ENCODE peak calls at places on chromosome 17, in six cellular contexts. One of them, this sample, is unnamed.

GRCh38 chr17:33521784-33522183 is 228.7 kb upstream of the ASIC2 start:
- DNase-seq in neural progenitor cell: peak
- DNase-seq in mesendoderm: peak
- DNase-seq in stomach: no peak
- DNase-seq in body of pancreas: no peak
- DNase-seq in pancreas: no peak
- DNase-seq in this sample: peak

GRCh38 chr17:35795007-35795870 is at the start of gene MMP28:
- DNase-seq in neural progenitor cell: peak
- DNase-seq in mesendoderm: no peak
- DNase-seq in stomach: peak
- DNase-seq in body of pancreas: peak
- DNase-seq in pancreas: peak
- DNase-seq in this sample: peak

GRCh38 chr17:55348749-55349354 is 72.8 kb downstream of the MMD start:
- DNase-seq in neural progenitor cell: peak
- DNase-seq in mesendoderm: peak
- DNase-seq in stomach: peak
- DNase-seq in body of pancreas: peak
- DNase-seq in pancreas: peak
- DNase-seq in this sample: peak

GRCh38 chr17:57794841-57795240 is 49.7 kb upstream of the CCDC182 start:
- DNase-seq in neural progenitor cell: no peak
- DNase-seq in mesendoderm: no peak
- DNase-seq in stomach: no peak
- DNase-seq in body of pancreas: no peak
- DNase-seq in pancreas: no peak
- DNase-seq in this sample: no peak

GRCh38 chr17:43381204-43381603 is 17.6 kb upstream of the ARL4D start:
- DNase-seq in neural progenitor cell: no peak
- DNase-seq in mesendoderm: no peak
- DNase-seq in stomach: peak
- DNase-seq in body of pancreas: peak
- DNase-seq in pancreas: no peak
- DNase-seq in this sample: no peak

GRCh38 chr17:68565656-68566055 is 35.5 kb downstream of the FAM20A start:
- DNase-seq in neural progenitor cell: no peak
- DNase-seq in mesendoderm: no peak
- DNase-seq in stomach: no peak
- DNase-seq in body of pancreas: no peak
- DNase-seq in pancreas: no peak
- DNase-seq in this sample: peak

GRCh38 chr17:80857721-80858171 is 133.9 kb upstream of the CHMP6 start:
- DNase-seq in neural progenitor cell: no peak
- DNase-seq in mesendoderm: no peak
- DNase-seq in stomach: no peak
- DNase-seq in body of pancreas: no peak
- DNase-seq in pancreas: peak
- DNase-seq in this sample: peak

GRCh38 chr17:28612936-28613872 is 781 bp downstream of the RSKR start:
- DNase-seq in neural progenitor cell: peak
- DNase-seq in mesendoderm: peak
- DNase-seq in stomach: peak
- DNase-seq in body of pancreas: peak
- DNase-seq in pancreas: no peak
- DNase-seq in this sample: peak

GRCh38 chr17:56499799-56500388 is 93.6 kb upstream of the NOG start:
- DNase-seq in neural progenitor cell: peak
- DNase-seq in mesendoderm: peak
- DNase-seq in stomach: no peak
- DNase-seq in body of pancreas: no peak
- DNase-seq in pancreas: no peak
- DNase-seq in this sample: peak

GRCh38 chr17:69358688-69359596 is 32.0 kb upstream of the ABCA5 start:
- DNase-seq in neural progenitor cell: peak
- DNase-seq in mesendoderm: peak
- DNase-seq in stomach: no peak
- DNase-seq in body of pancreas: no peak
- DNase-seq in pancreas: no peak
- DNase-seq in this sample: peak

GRCh38 chr17:9036336-9036735 is 15.0 kb downstream of the NTN1 start:
- DNase-seq in neural progenitor cell: no peak
- DNase-seq in mesendoderm: peak
- DNase-seq in stomach: no peak
- DNase-seq in body of pancreas: no peak
- DNase-seq in pancreas: no peak
- DNase-seq in this sample: peak

GRCh38 chr17:55454906-55455474 is 33.4 kb upstream of the MMD start:
- DNase-seq in neural progenitor cell: no peak
- DNase-seq in mesendoderm: no peak
- DNase-seq in stomach: no peak
- DNase-seq in body of pancreas: no peak
- DNase-seq in pancreas: no peak
- DNase-seq in this sample: no peak

DNA sequence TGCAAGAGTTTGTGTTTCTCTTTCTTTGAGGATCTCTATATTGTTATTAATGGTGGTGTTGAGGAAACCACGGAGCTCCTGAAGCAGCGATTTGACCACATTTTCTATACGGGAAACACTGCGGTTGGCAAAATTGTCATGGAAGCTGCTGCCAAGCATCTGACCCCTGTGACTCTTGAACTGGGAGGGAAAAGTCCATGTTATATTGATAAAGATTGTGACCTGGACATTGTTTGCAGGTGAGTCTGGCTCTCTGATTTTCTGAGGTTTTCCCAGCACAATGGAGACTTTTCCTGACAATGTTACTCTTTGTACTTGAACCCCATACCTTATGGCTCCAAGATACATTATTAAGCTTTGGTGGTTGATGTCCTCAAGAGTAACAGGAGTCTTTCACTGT is 7.8 kb downstream of the ALDH3A2 start:
- DNase-seq in neural progenitor cell: no peak
- DNase-seq in mesendoderm: no peak
- DNase-seq in stomach: no peak
- DNase-seq in body of pancreas: no peak
- DNase-seq in pancreas: no peak
- DNase-seq in this sample: no peak
- H3K27ac ChIP-seq in neural progenitor cell: no peak
- H3K27ac ChIP-seq in mesendoderm: no peak
- H3K27ac ChIP-seq in stomach: no peak
- H3K27ac ChIP-seq in body of pancreas: no peak
- H3K27ac ChIP-seq in pancreas: no peak
- H3K27ac ChIP-seq in this sample: no peak

GRCh38 chr17:73693016-73693545 is 48.8 kb upstream of the SDK2 start:
- DNase-seq in neural progenitor cell: no peak
- DNase-seq in mesendoderm: no peak
- DNase-seq in stomach: no peak
- DNase-seq in body of pancreas: no peak
- DNase-seq in pancreas: no peak
- DNase-seq in this sample: peak

GRCh38 chr17:73689596-73690275 is 45.5 kb upstream of the SDK2 start:
- DNase-seq in neural progenitor cell: no peak
- DNase-seq in mesendoderm: no peak
- DNase-seq in stomach: no peak
- DNase-seq in body of pancreas: no peak
- DNase-seq in pancreas: no peak
- DNase-seq in this sample: peak

GRCh38 chr17:73690581-73691135 is 46.4 kb upstream of the SDK2 start:
- DNase-seq in neural progenitor cell: no peak
- DNase-seq in mesendoderm: peak
- DNase-seq in stomach: no peak
- DNase-seq in body of pancreas: no peak
- DNase-seq in pancreas: no peak
- DNase-seq in this sample: peak

GRCh38 chr17:73694491-73694890 is 50.2 kb upstream of the SDK2 start:
- DNase-seq in neural progenitor cell: no peak
- DNase-seq in mesendoderm: no peak
- DNase-seq in stomach: no peak
- DNase-seq in body of pancreas: no peak
- DNase-seq in pancreas: no peak
- DNase-seq in this sample: peak

GRCh38 chr17:73691321-73691766 is 47.1 kb upstream of the SDK2 start:
- DNase-seq in neural progenitor cell: no peak
- DNase-seq in mesendoderm: peak
- DNase-seq in stomach: no peak
- DNase-seq in body of pancreas: no peak
- DNase-seq in pancreas: no peak
- DNase-seq in this sample: peak
- H3K27ac ChIP-seq in neural progenitor cell: no peak
- H3K27ac ChIP-seq in mesendoderm: no peak
- H3K27ac ChIP-seq in stomach: no peak
- H3K27ac ChIP-seq in body of pancreas: no peak
- H3K27ac ChIP-seq in pancreas: no peak
- H3K27ac ChIP-seq in this sample: no peak

GRCh38 chr17:76538941-76539340 is 903 bp upstream of the PRCD start:
- DNase-seq in neural progenitor cell: no peak
- DNase-seq in mesendoderm: no peak
- DNase-seq in stomach: no peak
- DNase-seq in body of pancreas: no peak
- DNase-seq in pancreas: no peak
- DNase-seq in this sample: no peak

GRCh38 chr17:76541739-76542450 is 2.1 kb downstream of the PRCD start:
- DNase-seq in neural progenitor cell: no peak
- DNase-seq in mesendoderm: no peak
- DNase-seq in stomach: no peak
- DNase-seq in body of pancreas: no peak
- DNase-seq in pancreas: no peak
- DNase-seq in this sample: no peak

GRCh38 chr17:76539631-76540271 is at the start of gene PRCD:
- DNase-seq in neural progenitor cell: peak
- DNase-seq in mesendoderm: peak
- DNase-seq in stomach: no peak
- DNase-seq in body of pancreas: no peak
- DNase-seq in pancreas: no peak
- DNase-seq in this sample: peak

GRCh38 chr17:76542566-76542971 is 2.7 kb downstream of the PRCD start:
- DNase-seq in neural progenitor cell: no peak
- DNase-seq in mesendoderm: no peak
- DNase-seq in stomach: no peak
- DNase-seq in body of pancreas: no peak
- DNase-seq in pancreas: no peak
- DNase-seq in this sample: no peak

GRCh38 chr17:76540381-76541300 is 797 bp downstream of the PRCD start:
- DNase-seq in neural progenitor cell: peak
- DNase-seq in mesendoderm: peak
- DNase-seq in stomach: peak
- DNase-seq in body of pancreas: peak
- DNase-seq in pancreas: peak
- DNase-seq in this sample: peak
- H3K27ac ChIP-seq in neural progenitor cell: no peak
- H3K27ac ChIP-seq in mesendoderm: no peak
- H3K27ac ChIP-seq in stomach: peak
- H3K27ac ChIP-seq in body of pancreas: no peak
- H3K27ac ChIP-seq in pancreas: no peak
- H3K27ac ChIP-seq in this sample: no peak

DNA sequence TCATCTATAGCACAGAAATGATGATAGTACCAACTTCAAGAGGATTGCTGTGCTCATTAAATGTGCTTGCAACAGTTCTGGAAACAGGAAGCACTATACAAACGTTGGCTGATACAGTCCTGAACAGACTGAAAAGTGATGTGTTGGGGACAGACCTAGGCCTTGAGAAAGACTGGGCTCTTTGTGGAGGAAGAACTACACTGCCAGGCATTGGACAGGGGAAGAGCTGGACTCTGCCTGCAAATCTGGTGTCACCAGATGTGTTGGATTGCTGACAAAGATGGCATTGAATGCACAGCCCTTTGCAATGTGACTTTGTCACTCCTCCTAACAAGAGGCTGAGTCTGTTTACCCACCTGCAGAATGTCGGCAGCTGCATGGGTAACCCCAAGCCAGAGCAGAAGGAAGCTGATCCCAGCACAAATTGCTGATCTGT is 12.4 kb upstream of the ST6GALNAC2 start:
- DNase-seq in neural progenitor cell: no peak
- DNase-seq in mesendoderm: no peak
- DNase-seq in stomach: no peak
- DNase-seq in body of pancreas: no peak
- DNase-seq in pancreas: no peak
- DNase-seq in this sample: no peak
- H3K27ac ChIP-seq in neural progenitor cell: no peak
- H3K27ac ChIP-seq in mesendoderm: no peak
- H3K27ac ChIP-seq in stomach: peak
- H3K27ac ChIP-seq in body of pancreas: no peak
- H3K27ac ChIP-seq in pancreas: no peak
- H3K27ac ChIP-seq in this sample: no peak

DNA sequence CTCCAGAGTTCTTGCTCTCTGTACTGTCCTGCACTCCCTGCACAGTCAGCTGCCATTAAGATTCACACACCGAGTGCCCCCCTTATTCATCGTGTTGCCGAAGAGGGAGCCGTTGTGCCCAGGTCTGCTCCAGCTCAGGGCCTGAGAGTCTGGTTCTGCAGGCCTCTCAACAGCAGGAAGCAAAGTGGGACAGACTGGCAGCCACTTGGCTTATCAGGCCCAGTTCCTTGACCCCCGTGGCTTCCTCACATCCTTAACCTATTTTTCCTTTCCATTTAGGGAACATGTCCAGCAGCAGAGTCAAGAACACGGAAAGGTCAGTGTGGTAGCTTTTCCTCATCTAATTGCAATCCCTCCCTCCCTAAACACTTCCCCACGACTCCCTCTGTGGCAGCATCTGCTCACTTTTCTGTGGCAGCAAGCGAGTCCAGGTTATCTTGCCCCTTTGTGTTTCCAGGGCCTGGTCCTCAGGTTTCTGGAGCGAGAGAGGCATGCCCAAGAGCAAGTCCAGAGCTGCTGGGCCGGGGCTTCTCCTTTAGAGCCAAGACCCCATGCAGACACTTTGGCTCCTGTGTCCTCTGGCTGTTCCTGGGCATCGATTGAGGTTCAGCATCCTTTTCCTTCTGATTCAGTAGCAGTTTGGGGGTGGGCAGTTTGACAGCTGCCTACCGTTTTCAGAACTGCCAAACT is 22.1 kb upstream of the ADAM11 start:
- DNase-seq in neural progenitor cell: no peak
- DNase-seq in mesendoderm: no peak
- DNase-seq in stomach: no peak
- DNase-seq in body of pancreas: no peak
- DNase-seq in pancreas: no peak
- DNase-seq in this sample: no peak
- H3K27ac ChIP-seq in neural progenitor cell: no peak
- H3K27ac ChIP-seq in mesendoderm: no peak
- H3K27ac ChIP-seq in stomach: no peak
- H3K27ac ChIP-seq in body of pancreas: no peak
- H3K27ac ChIP-seq in pancreas: no peak
- H3K27ac ChIP-seq in this sample: no peak

GRCh38 chr17:13359774-13360173 is 242.0 kb downstream of the HS3ST3A1 start:
- DNase-seq in neural progenitor cell: no peak
- DNase-seq in mesendoderm: no peak
- DNase-seq in stomach: no peak
- DNase-seq in body of pancreas: no peak
- DNase-seq in pancreas: no peak
- DNase-seq in this sample: no peak
- H3K27ac ChIP-seq in neural progenitor cell: no peak
- H3K27ac ChIP-seq in mesendoderm: no peak
- H3K27ac ChIP-seq in stomach: no peak
- H3K27ac ChIP-seq in body of pancreas: no peak
- H3K27ac ChIP-seq in pancreas: no peak
- H3K27ac ChIP-seq in this sample: no peak

DNA sequence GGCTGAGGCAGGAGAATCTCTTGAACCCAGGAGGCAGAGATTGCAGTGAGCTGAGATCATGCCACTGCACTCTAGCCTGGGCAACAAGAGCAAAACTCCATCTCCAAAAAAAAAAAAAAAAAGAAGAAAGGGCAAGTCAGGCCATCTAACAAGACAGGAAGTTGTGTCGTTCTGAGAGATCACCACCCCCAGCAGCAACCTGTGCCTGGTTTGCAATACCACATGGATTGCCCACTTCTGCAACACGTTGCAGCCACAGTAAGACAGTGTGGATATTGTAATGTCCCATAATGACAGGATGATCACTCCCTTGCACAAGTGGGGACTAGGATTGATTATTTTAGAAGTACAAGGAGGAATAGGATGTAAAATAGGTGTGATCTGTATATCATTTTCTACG is 3.4 kb upstream of the KRTAP2-4 start:
- DNase-seq in neural progenitor cell: no peak
- DNase-seq in mesendoderm: no peak
- DNase-seq in stomach: no peak
- DNase-seq in body of pancreas: no peak
- DNase-seq in pancreas: no peak
- DNase-seq in this sample: no peak
- H3K27ac ChIP-seq in neural progenitor cell: no peak
- H3K27ac ChIP-seq in mesendoderm: no peak
- H3K27ac ChIP-seq in stomach: no peak
- H3K27ac ChIP-seq in body of pancreas: no peak
- H3K27ac ChIP-seq in pancreas: no peak
- H3K27ac ChIP-seq in this sample: no peak